ENCODE peak calls at places on chromosome 18, in nine cellular contexts. Y is nephron progenitor cell, Q is NB4, C is cardiac muscle cell, L is type B pancreatic cell, P is GM23338, T is Peyer's patch, I is astrocyte, J is mesothelial cell of epicardium. U is an unnamed sample.

GRCh38 chr18:12295389-12296086 is 12.5 kb upstream of the TUBB6 start:
- DNase-seq in Q (no peak), I (peak), Y (no peak), J (no peak), P (no peak), C (no peak), L (no peak), T (no peak), U (no peak)

GRCh38 chr18:1039421-1039820 is 134.8 kb downstream of the ADCYAP1 start:
- DNase-seq in J (no peak), Q (no peak), C (no peak), Y (no peak), P (no peak), T (no peak), L (no peak), I (no peak), U (no peak)

GRCh38 chr18:31555971-31556747 is 35.5 kb upstream of the TTR start:
- DNase-seq in I (peak), C (peak), T (no peak), Q (peak), J (no peak), P (peak), Y (peak), L (no peak), U (peak)

GRCh38 chr18:21341141-21341540 is 99.1 kb downstream of the GREB1L start:
- DNase-seq in L (no peak), Q (peak), J (no peak), P (no peak), Y (no peak), T (no peak), C (no peak), I (peak), U (no peak)

GRCh38 chr18:46350598-46351172 is 246.5 kb downstream of the HAUS1 start:
- DNase-seq in T (peak), P (no peak), Y (no peak), L (no peak), I (no peak), C (no peak), J (no peak), Q (no peak), U (no peak)

GRCh38 chr18:45993441-45993840 is 26.3 kb upstream of the EPG5 start:
- DNase-seq in I (peak), P (no peak), T (no peak), C (peak), Y (no peak), L (no peak), Q (peak), J (no peak), U (no peak)

GRCh38 chr18:24443870-24444269 is 16.6 kb upstream of the HRH4 start:
- DNase-seq in P (no peak), J (no peak), I (no peak), L (no peak), Y (no peak), T (no peak), C (no peak), Q (peak), U (no peak)

GRCh38 chr18:46891742-46892214 is 25.5 kb downstream of the PIAS2 start:
- DNase-seq in I (no peak), Q (no peak), J (no peak), P (no peak), Y (no peak), T (no peak), C (no peak), L (no peak), U (no peak)

GRCh38 chr18:2994603-2995432 is 18.1 kb downstream of the LPIN2 start:
- DNase-seq in T (no peak), J (no peak), L (no peak), I (no peak), Y (no peak), C (no peak), P (peak), Q (no peak), U (no peak)

GRCh38 chr18:47150824-47151366 is 595 bp upstream of the HDHD2 start:
- DNase-seq in T (peak), Y (peak), Q (no peak), L (no peak), I (no peak), P (peak), C (no peak), J (no peak), U (no peak)

GRCh38 chr18:36744261-36744876 is 84.4 kb downstream of the TPGS2 start:
- DNase-seq in C (no peak), T (no peak), Q (no peak), L (no peak), I (peak), Y (no peak), J (no peak), P (no peak), U (no peak)

GRCh38 chr18:48813833-48814489 is 136.8 kb downstream of the SMAD7 start:
- DNase-seq in J (no peak), T (no peak), Q (no peak), I (no peak), P (no peak), C (peak), Y (peak), L (peak), U (no peak)

GRCh38 chr18:22558945-22559385 is 141.2 kb upstream of the CTAGE1 start:
- DNase-seq in Q (no peak), Y (peak), P (peak), I (peak), T (peak), L (peak), C (peak), J (no peak), U (peak)

GRCh38 chr18:78169487-78169886 is 810.1 kb upstream of the SALL3 start:
- DNase-seq in P (no peak), J (no peak), C (no peak), T (no peak), Q (peak), I (no peak), Y (no peak), L (no peak), U (no peak)

GRCh38 chr18:8706981-8707940 is 1.9 kb downstream of the MTCL1 start:
- DNase-seq in Q (no peak), Y (peak), L (no peak), C (peak), J (no peak), I (peak), P (peak), T (peak), U (peak)

GRCh38 chr18:2606335-2606734 is 35.0 kb downstream of the NDC80 start:
- DNase-seq in P (no peak), T (no peak), Q (no peak), J (no peak), I (peak), L (no peak), Y (no peak), C (no peak), U (no peak)

GRCh38 chr18:76348267-76349066 is 146.6 kb downstream of the ZNF516 start:
- DNase-seq in J (no peak), P (no peak), C (no peak), I (no peak), T (no peak), Y (peak), L (no peak), Q (no peak), U (peak)

GRCh38 chr18:58694720-58695468 is 23.6 kb downstream of the MALT1 start:
- DNase-seq in L (no peak), P (no peak), J (no peak), Q (no peak), Y (no peak), T (no peak), C (no peak), I (no peak), U (no peak)

GRCh38 chr18:304887-305529 is 37.2 kb upstream of the THOC1 start:
- DNase-seq in T (no peak), Y (no peak), Q (no peak), P (peak), J (no peak), I (no peak), C (no peak), L (no peak), U (no peak)

GRCh38 chr18:2910751-2911425 is 64.1 kb downstream of the EMILIN2 start:
- DNase-seq in T (no peak), Y (no peak), J (no peak), L (peak), Q (no peak), C (no peak), P (no peak), I (no peak), U (no peak)

GRCh38 chr18:78984941-78985784 is 5.5 kb downstream of the SALL3 start:
- DNase-seq in P (peak), Y (peak), J (no peak), C (peak), Q (peak), I (no peak), T (peak), L (no peak), U (no peak)

DNA sequence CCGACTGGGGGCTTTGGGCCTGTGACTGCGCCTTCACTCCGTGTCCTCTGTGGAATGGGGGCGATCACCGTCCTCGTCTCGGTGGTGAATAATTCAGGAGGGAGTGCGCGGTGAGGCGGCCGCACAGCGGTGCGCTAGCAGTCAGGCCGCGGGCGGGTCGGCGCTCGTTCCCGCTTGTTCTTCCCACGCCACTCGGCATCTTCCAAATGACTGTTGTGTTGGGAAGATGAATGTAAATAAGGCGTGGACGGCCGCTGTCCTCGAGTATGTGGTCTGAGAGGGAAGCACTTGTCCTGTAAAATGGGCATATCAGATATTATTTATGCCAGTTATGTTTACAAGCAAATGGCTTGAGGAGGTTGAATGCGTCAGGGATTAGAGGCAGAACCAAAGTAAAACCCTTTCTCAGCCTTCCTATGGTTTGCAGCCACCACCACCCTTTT is 607 bp upstream of the VPS4B start:
- DNase-seq in J (peak), C (no peak), P (no peak), T (no peak), I (no peak), Q (no peak), Y (no peak), L (no peak), U (no peak)
- TF ChIP-seq CTCF in J (no peak), C (no peak), P (no peak), T (no peak), I (no peak), Q (no peak), Y (no peak), L (peak), U (no peak)

DNA sequence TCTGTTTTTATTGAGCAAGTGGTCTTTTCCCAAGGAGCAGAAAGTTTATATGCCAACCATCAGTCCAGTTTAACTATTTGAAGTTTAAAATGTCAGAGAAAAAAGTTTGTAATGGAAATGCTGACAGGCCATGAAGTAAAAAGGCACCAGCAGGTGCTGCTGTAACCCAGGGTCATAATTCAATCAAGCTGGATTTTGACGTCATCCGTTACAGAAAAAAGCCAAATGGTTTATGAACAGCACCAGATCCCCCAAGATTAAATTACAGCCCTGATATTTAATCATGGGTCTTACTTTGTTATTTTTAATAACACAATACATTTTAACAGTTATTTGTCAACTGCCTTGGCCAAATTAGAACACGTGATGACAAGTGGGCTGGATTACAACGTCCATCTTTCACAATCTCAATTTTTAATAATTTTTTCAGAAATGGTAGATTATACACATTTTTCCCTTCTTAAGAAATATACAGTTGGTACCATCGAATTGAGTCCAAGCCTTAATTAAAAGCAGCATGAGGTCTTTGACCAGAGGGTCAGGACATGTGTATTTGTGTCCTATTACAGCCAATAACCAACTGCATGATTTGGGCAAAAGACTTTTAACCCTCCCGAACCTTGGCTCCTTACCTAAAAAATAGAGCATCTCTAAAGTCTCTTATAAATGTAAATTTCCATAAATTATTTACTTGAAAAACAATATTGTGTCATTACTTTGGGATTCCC is 10.0 kb downstream of the TCF4 start:
- DNase-seq in Q (peak), P (peak), I (no peak), Y (no peak), C (no peak), L (no peak), J (no peak), T (no peak), U (no peak)
- TF ChIP-seq CTCF in Q (no peak), P (no peak), I (no peak), Y (no peak), C (no peak), L (peak), J (no peak), T (no peak), U (no peak)

GRCh38 chr18:74567805-74568204 is 29.9 kb upstream of the ZNF407 start:
- DNase-seq in P (peak), I (no peak), C (no peak), Q (no peak), Y (no peak), L (no peak), J (no peak), T (no peak), U (no peak)

GRCh38 chr18:74562080-74562725 is 27.9 kb downstream of the CNDP1 start:
- DNase-seq in Y (no peak), J (no peak), P (no peak), T (no peak), C (no peak), Q (no peak), L (no peak), I (no peak), U (no peak)

GRCh38 chr18:74558096-74558495 is 23.8 kb downstream of the CNDP1 start:
- DNase-seq in P (no peak), Y (no peak), T (no peak), I (no peak), J (no peak), L (no peak), Q (no peak), C (no peak), U (no peak)

GRCh38 chr18:74564012-74564411 is 29.7 kb downstream of the CNDP1 start:
- DNase-seq in J (no peak), C (no peak), I (no peak), T (no peak), P (no peak), Q (no peak), L (no peak), Y (no peak), U (no peak)

GRCh38 chr18:74562775-74563174 is 28.5 kb downstream of the CNDP1 start:
- DNase-seq in T (no peak), P (no peak), C (no peak), Q (no peak), J (no peak), L (no peak), I (no peak), Y (no peak), U (no peak)
- TF ChIP-seq CTCF in T (no peak), P (no peak), C (no peak), Q (no peak), J (no peak), L (no peak), I (no peak), Y (no peak), U (no peak)

GRCh38 chr18:65725421-65726050 is 25.3 kb upstream of the CDH7 start:
- DNase-seq in J (peak), C (peak), P (peak), Y (peak), Q (peak), T (peak), L (no peak), I (no peak), U (peak)
- TF ChIP-seq CTCF in J (peak), C (no peak), P (peak), Y (peak), Q (peak), T (no peak), L (peak), I (peak), U (peak)